ENCODE peak calls at places on chromosomes 2 and 18, in eight cellular contexts. U, B, M, E, K, O, N and A are unnamed samples.

GRCh38 chr2:78699696-78700095 is 325.8 kb upstream of the REG3G start:
- DNase-seq in B (no peak), E (no peak), O (no peak), K (no peak), M (no peak), U (no peak), N (no peak), A (no peak)

GRCh38 chr2:152034257-152034801 is 64.5 kb downstream of the CACNB4 start:
- DNase-seq in M (no peak), E (no peak), N (no peak), K (no peak), B (no peak), U (no peak), O (no peak), A (no peak)

GRCh38 chr2:240396623-240397541 is 38.6 kb upstream of the GPC1 start:
- DNase-seq in B (no peak), O (no peak), U (no peak), N (no peak), K (no peak), M (no peak), E (no peak), A (peak; percentile 58)

GRCh38 chr2:236663267-236663666 is 93.6 kb downstream of the ACKR3 start:
- DNase-seq in K (no peak), O (peak; percentile 81), B (no peak), U (peak; percentile 77), N (no peak), M (no peak), E (peak; percentile 75), A (no peak)

GRCh38 chr18:46481048-46481846 is 175.8 kb downstream of the LOXHD1 start:
- DNase-seq in U (peak; percentile 12), E (peak; percentile 47), N (peak; percentile 27), O (no peak), B (no peak), K (peak; percentile 32), M (peak; percentile 71), A (no peak)

GRCh38 chr2:219480004-219480403 is 18.7 kb upstream of the GMPPA start:
- DNase-seq in K (no peak), E (no peak), B (no peak), O (no peak), U (no peak), N (no peak), M (no peak), A (no peak)

GRCh38 chr2:47534179-47534919 is 131.4 kb downstream of the MSH2 start:
- DNase-seq in M (no peak), O (peak; percentile 59), K (peak; percentile 97), N (no peak), B (no peak), E (peak; percentile 93), U (peak; percentile 86), A (no peak)

GRCh38 chr18:77218642-77219041 is 31.0 kb upstream of the GALR1 start:
- DNase-seq in K (no peak), B (no peak), N (no peak), E (no peak), O (no peak), U (no peak), M (no peak), A (no peak)

GRCh38 chr18:27366151-27366550 is 181.0 kb upstream of the CHST9 start:
- DNase-seq in M (no peak), K (no peak), N (no peak), U (no peak), O (no peak), B (no peak), E (no peak), A (no peak)

GRCh38 chr18:10951631-10952544 is 197.5 kb downstream of the PIEZO2 start:
- DNase-seq in U (no peak), E (no peak), K (no peak), O (no peak), N (no peak), M (no peak), B (no peak), A (no peak)

GRCh38 chr2:9030190-9030589 is 26.7 kb upstream of the MBOAT2 start:
- DNase-seq in K (no peak), U (no peak), N (no peak), B (no peak), M (no peak), O (no peak), E (no peak), A (no peak)

GRCh38 chr18:63646916-63647315 is 2.9 kb upstream of the SERPINB4 start:
- DNase-seq in B (no peak), N (no peak), K (no peak), M (no peak), E (peak; percentile 19), O (no peak), U (no peak), A (no peak)
- H3K4me3 ChIP-seq in B (no peak overlapping the region), N (no peak overlapping the region), K (no peak overlapping the region), M (no peak overlapping the region), E (no peak overlapping the region), O (no peak overlapping the region), U (no peak overlapping the region), A (no peak overlapping the region)

DNA sequence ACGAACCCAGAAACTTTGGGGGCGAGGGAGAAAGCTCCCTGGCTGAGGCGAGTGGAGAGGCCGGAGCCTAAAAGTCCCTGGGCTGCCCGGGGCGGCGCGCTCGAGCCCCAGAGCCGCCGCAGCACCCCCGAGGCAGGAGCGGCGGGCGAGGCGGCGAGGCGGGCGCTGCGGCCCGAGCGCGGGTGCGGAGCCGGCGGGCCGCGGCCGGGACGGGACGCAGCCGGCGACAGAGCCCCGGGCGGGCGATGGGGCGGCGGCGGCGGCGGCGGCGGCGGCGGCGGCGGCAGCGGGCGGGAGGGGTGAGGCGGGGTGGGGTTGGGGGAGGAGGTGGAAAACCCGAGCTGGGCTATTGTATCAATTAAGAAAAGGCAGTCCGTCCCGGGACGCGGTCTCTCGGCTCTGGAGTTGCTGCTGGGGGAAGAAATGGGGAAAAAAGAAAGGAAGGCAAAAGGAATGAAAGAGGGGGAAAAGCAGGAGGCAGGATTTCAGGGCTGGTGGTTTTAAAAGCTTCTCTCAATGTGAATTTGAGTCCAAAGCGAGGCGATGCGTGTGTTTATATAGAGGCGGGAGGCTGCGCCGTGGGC is 821 bp upstream of the CYP26B1 start:
- DNase-seq in N (no peak), B (no peak), K (no peak), M (peak; percentile 29), U (no peak), O (no peak), E (no peak), A (no peak)
- H3K4me3 ChIP-seq in N (peak overlapping the region; percentile 48), B (peak overlapping the region; percentile 52), K (peak overlapping the region; percentile 19), M (peak overlapping the region; percentile 66), U (peak overlapping the region; percentile 60), O (peak overlapping the region; percentile 55), E (peak overlapping the region; percentile 40), A (peak overlapping the region; percentile 50)

GRCh38 chr2:64356906-64357305 is 97.1 kb upstream of the LGALSL start:
- DNase-seq in O (no peak), U (no peak), K (no peak), N (no peak), B (no peak), M (no peak), E (no peak), A (no peak)

GRCh38 chr2:64361151-64361938 is 92.6 kb upstream of the LGALSL start:
- DNase-seq in B (no peak), E (no peak), K (no peak), O (no peak), N (no peak), U (no peak), M (no peak), A (no peak)

GRCh38 chr2:64359892-64360657 is 93.9 kb upstream of the LGALSL start:
- DNase-seq in B (peak; percentile 90), E (peak; percentile 98), N (peak; percentile 92), M (no peak), U (peak; percentile 89), K (peak; percentile 96), O (peak; percentile 87), A (peak; percentile 73)

GRCh38 chr2:64362562-64363026 is 91.4 kb upstream of the LGALSL start:
- DNase-seq in N (peak; percentile 73), K (no peak), O (no peak), M (no peak), B (no peak), U (no peak), E (no peak), A (no peak)

GRCh38 chr2:64359176-64359891 is 94.6 kb upstream of the LGALSL start:
- DNase-seq in B (no peak), O (no peak), K (no peak), U (peak; percentile 68), M (no peak), E (peak; percentile 65), N (no peak), A (no peak)
- H3K4me3 ChIP-seq in B (no peak overlapping the region), O (no peak overlapping the region), K (no peak overlapping the region), U (no peak overlapping the region), M (no peak overlapping the region), E (no peak overlapping the region), N (no peak overlapping the region), A (no peak overlapping the region)

GRCh38 chr2:42359304-42359749 is 1.7 kb downstream of the COX7A2L start:
- DNase-seq in B (no peak), E (no peak), N (no peak), M (no peak), O (no peak), U (no peak), K (no peak), A (no peak)
- H3K4me3 ChIP-seq in B (peak overlapping the region; percentile 61), E (peak overlapping the region; percentile 98), N (peak overlapping the region; percentile 99), M (peak overlapping the region; percentile 100), O (peak overlapping the region; percentile 98), U (peak overlapping the region; percentile 99), K (peak overlapping the region; percentile 97), A (peak overlapping the region; percentile 94)

GRCh38 chr2:222296911-222297599 is 1.7 kb downstream of the PAX3 start:
- DNase-seq in K (no peak), M (no peak), E (no peak), O (no peak), N (no peak), U (peak; percentile 73), B (no peak), A (no peak)
- H3K4me3 ChIP-seq in K (no peak overlapping the region), M (no peak overlapping the region), E (no peak overlapping the region), O (no peak overlapping the region), N (no peak overlapping the region), U (peak overlapping the region; percentile 73), B (no peak overlapping the region), A (no peak overlapping the region)